ENCODE peak calls at places on chromosomes 1 and 21, in eight cellular contexts. R is WERI-Rb-1, V is AG10803, X is endodermal cell, S is tibial nerve, U is BJ, C is AG04449, Y is epithelial cell of esophagus. I is an unnamed sample.

GRCh38 chr1:172917972-172918371 is 132.8 kb downstream of the TNFSF18 start:
- DNase-seq in X (no peak), R (no peak), V (peak), U (peak), S (no peak), C (no peak), Y (peak), I (peak)

GRCh38 chr1:25804244-25804963 is 4.4 kb downstream of the SELENON start:
- DNase-seq in C (no peak), V (no peak), U (no peak), S (no peak), X (no peak), R (no peak), Y (peak), I (no peak)

GRCh38 chr1:70034403-70034802 is 171.0 kb downstream of the LRRC40 start:
- DNase-seq in X (peak), V (peak), U (no peak), Y (peak), C (peak), R (peak), S (no peak), I (no peak)

GRCh38 chr1:182721525-182721924 is 37.1 kb upstream of the RGS8 start:
- DNase-seq in C (no peak), R (no peak), V (no peak), X (no peak), S (no peak), Y (no peak), U (no peak), I (no peak)

GRCh38 chr21:45590246-45590725 is 48.0 kb upstream of the SLC19A1 start:
- DNase-seq in C (no peak), U (no peak), R (peak), V (peak), Y (peak), X (peak), S (peak), I (no peak)

GRCh38 chr1:99600782-99601181 is 45.1 kb upstream of the PALMD start:
- DNase-seq in S (no peak), R (no peak), C (no peak), U (no peak), V (peak), X (no peak), Y (no peak), I (no peak)

GRCh38 chr21:44428281-44428942 is 26.9 kb upstream of the LRRC3 start:
- DNase-seq in V (no peak), R (peak), S (no peak), X (peak), U (no peak), C (no peak), Y (peak), I (no peak)

GRCh38 chr1:11862890-11863289 is 4.1 kb upstream of the NPPB start:
- DNase-seq in X (no peak), S (no peak), V (no peak), R (no peak), C (no peak), U (no peak), Y (peak), I (no peak)

GRCh38 chr1:93615201-93616150 is 66.2 kb downstream of the BCAR3 start:
- DNase-seq in Y (peak), V (peak), X (peak), C (no peak), U (peak), R (no peak), S (no peak), I (no peak)

GRCh38 chr1:244904119-244904518 is 39.8 kb upstream of the HNRNPU start:
- DNase-seq in S (no peak), V (no peak), U (no peak), Y (no peak), X (no peak), C (no peak), R (no peak), I (no peak)

GRCh38 chr1:88061830-88062177 is 622.3 kb upstream of the PKN2 start:
- DNase-seq in V (peak), U (no peak), S (no peak), Y (no peak), R (no peak), X (no peak), C (no peak), I (no peak)

GRCh38 chr1:44811714-44812151 is 3.4 kb downstream of the BTBD19 start:
- DNase-seq in Y (no peak), V (peak), X (peak), S (no peak), U (peak), R (no peak), C (peak), I (no peak)

GRCh38 chr21:42751866-42752265 is 98.4 kb downstream of the PDE9A start:
- DNase-seq in V (no peak), C (no peak), U (no peak), Y (no peak), X (no peak), R (no peak), S (no peak), I (no peak)

GRCh38 chr1:1510912-1511532 is 940 bp upstream of the ATAD3A start:
- DNase-seq in C (no peak), R (peak), X (peak), V (no peak), U (no peak), S (no peak), Y (peak), I (no peak)

GRCh38 chr21:21921410-21922232 is 923.4 kb downstream of the NCAM2 start:
- DNase-seq in R (no peak), V (peak), Y (peak), C (no peak), U (no peak), X (no peak), S (no peak), I (no peak)

GRCh38 chr1:14954210-14954609 is 199.3 kb upstream of the TMEM51 start:
- DNase-seq in C (no peak), V (peak), R (no peak), X (no peak), S (no peak), Y (peak), U (no peak), I (no peak)

GRCh38 chr1:224615861-224616760 is at the start of gene CNIH3:
- DNase-seq in C (no peak), U (no peak), X (peak), V (peak), S (no peak), R (peak), Y (peak), I (no peak)

GRCh38 chr1:36759355-36759754 is 275.0 kb downstream of the GRIK3 start:
- DNase-seq in U (no peak), X (peak), Y (no peak), S (no peak), V (no peak), C (no peak), R (peak), I (no peak)

GRCh38 chr1:57963545-57963944 is 539.7 kb upstream of the DAB1 start:
- DNase-seq in C (no peak), S (no peak), X (no peak), U (no peak), V (no peak), Y (no peak), R (no peak), I (no peak)

GRCh38 chr21:46325073-46325912 is 1.3 kb downstream of the PCNT start:
- DNase-seq in X (peak), S (no peak), C (no peak), V (peak), U (no peak), R (peak), Y (peak), I (no peak)

GRCh38 chr1:32363713-32364112 is 1.4 kb downstream of the TSSK3 start:
- DNase-seq in U (no peak), R (no peak), Y (no peak), C (no peak), X (no peak), S (no peak), V (no peak), I (no peak)

GRCh38 chr1:32361674-32362473 is 411 bp downstream of the FAM229A start:
- DNase-seq in Y (peak), C (no peak), X (peak), S (peak), V (no peak), U (no peak), R (peak), I (no peak)

GRCh38 chr1:32361308-32361673 is 994 bp downstream of the FAM229A start:
- DNase-seq in R (no peak), U (no peak), Y (no peak), C (no peak), X (no peak), V (no peak), S (no peak), I (no peak)

GRCh38 chr1:32364836-32365235 is 2.5 kb downstream of the TSSK3 start:
- DNase-seq in C (no peak), Y (no peak), V (no peak), U (no peak), X (no peak), R (no peak), S (no peak), I (no peak)

GRCh38 chr1:32362474-32363313 is at the start of the genes FAM229A and TSSK3:
- DNase-seq in X (peak), V (no peak), S (no peak), C (no peak), U (no peak), Y (no peak), R (no peak), I (no peak)
- H3K4me3 ChIP-seq in X (no peak), V (peak), S (peak), C (peak), U (peak), Y (peak), R (peak), I (peak)

GRCh38 chr1:168687796-168688195 is 41.2 kb downstream of the DPT start:
- DNase-seq in X (peak), Y (peak), R (peak), U (no peak), S (no peak), V (no peak), C (no peak), I (no peak)
- TF ChIP-seq CTCF in X (peak), Y (peak), R (no peak), U (no peak), S (no peak), V (no peak), C (no peak), I (no peak)

DNA sequence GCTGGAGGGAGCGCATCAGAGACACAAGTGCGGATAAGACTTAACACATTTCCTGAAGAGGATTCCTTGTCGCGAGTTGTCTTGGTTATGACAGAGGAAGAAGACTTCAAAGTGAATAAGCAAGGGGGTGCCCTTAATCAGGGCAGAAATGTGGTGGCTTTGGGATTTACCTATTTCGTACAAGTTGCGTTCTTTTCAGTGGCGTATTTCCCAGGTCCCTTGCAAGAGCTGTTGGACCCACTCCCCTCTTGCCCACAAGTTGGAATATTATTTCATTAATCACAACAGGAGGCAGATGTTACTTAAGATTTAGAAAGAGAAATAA is 121.8 kb downstream of the ESRRG start:
- DNase-seq in S (no peak), R (no peak), V (no peak), C (no peak), X (no peak), U (no peak), Y (no peak), I (no peak)
- H3K4me3 ChIP-seq in S (peak), R (peak), V (peak), C (peak), X (peak), U (peak), Y (peak), I (peak)

GRCh38 chr1:63777286-63777685 is 3.5 kb downstream of the ROR1 start:
- DNase-seq in R (no peak), C (no peak), V (no peak), S (no peak), Y (no peak), X (no peak), U (no peak), I (no peak)
- TF ChIP-seq CTCF in R (peak), C (no peak), V (no peak), S (no peak), Y (no peak), X (peak), U (no peak), I (peak)